ENCODE peak calls at places on chromosome 17, in eight cellular contexts. O is RPMI8226, T is NCI-H1092 treated with DMSO at 0.1 percent for 48 hours, P is COLO829, A is A172, M is esophagus squamous epithelium, V is GM12865, W is hypothalamus. K is an unnamed sample.

GRCh38 chr17:72336026-72336803 is 215.4 kb downstream of the SOX9 start:
- DNase-seq in A (peak), T (no peak), W (peak), V (no peak), P (no peak), M (no peak), O (no peak), K (no peak)

GRCh38 chr17:56681561-56682266 is 88.2 kb downstream of the NOG start:
- DNase-seq in P (no peak), V (peak), W (no peak), O (peak), M (no peak), T (no peak), A (peak), K (peak)

GRCh38 chr17:66548158-66548557 is 245.7 kb downstream of the PRKCA start:
- DNase-seq in P (no peak), V (no peak), A (peak), W (no peak), O (no peak), M (no peak), T (no peak), K (no peak)

GRCh38 chr17:66602659-66603363 is 232.1 kb upstream of the CACNG5 start:
- DNase-seq in M (no peak), W (no peak), T (no peak), O (no peak), A (no peak), P (peak), V (no peak), K (no peak)

GRCh38 chr17:73311428-73311780 is 397 bp downstream of the CDC42EP4 start:
- DNase-seq in M (no peak), A (no peak), O (no peak), P (no peak), V (no peak), W (no peak), T (peak), K (no peak)

GRCh38 chr17:19897108-19897854 is 29.5 kb upstream of the ULK2 start:
- DNase-seq in W (no peak), A (peak), M (no peak), T (peak), V (no peak), O (no peak), P (no peak), K (no peak)

GRCh38 chr17:16491131-16491702 is 776 bp downstream of the LRRC75A start:
- DNase-seq in A (no peak), O (no peak), P (no peak), T (no peak), W (no peak), V (no peak), M (no peak), K (no peak)

GRCh38 chr17:58224315-58224714 is 5.3 kb upstream of the MKS1 start:
- DNase-seq in W (no peak), M (no peak), P (peak), A (peak), V (no peak), O (no peak), T (no peak), K (no peak)

GRCh38 chr17:39195568-39196160 is 1.8 kb downstream of the CACNB1 start:
- DNase-seq in T (no peak), P (no peak), W (no peak), O (peak), A (no peak), M (no peak), V (peak), K (no peak)

GRCh38 chr17:50076591-50077235 is 18.4 kb upstream of the PDK2 start:
- DNase-seq in V (no peak), M (no peak), O (no peak), W (no peak), A (no peak), P (no peak), T (no peak), K (no peak)

GRCh38 chr17:45101883-45102811 is 30.2 kb downstream of the PLCD3 start:
- DNase-seq in T (no peak), P (peak), V (no peak), W (no peak), A (no peak), M (no peak), O (no peak), K (no peak)

GRCh38 chr17:1779571-1780074 is 17.8 kb downstream of the SERPINF1 start:
- DNase-seq in A (peak), M (no peak), P (peak), T (peak), O (no peak), V (no peak), W (no peak), K (no peak)

GRCh38 chr17:62998665-62999393 is 32.8 kb downstream of the TANC2 start:
- DNase-seq in P (no peak), O (no peak), A (peak), V (no peak), T (no peak), M (no peak), W (no peak), K (no peak)

GRCh38 chr17:78356163-78356713 is 3.6 kb downstream of the SOCS3 start:
- DNase-seq in M (no peak), P (no peak), T (no peak), V (peak), O (peak), A (peak), W (no peak), K (no peak)

GRCh38 chr17:80774146-80774545 is 217.5 kb upstream of the CHMP6 start:
- DNase-seq in A (no peak), O (no peak), T (peak), M (no peak), W (no peak), P (no peak), V (no peak), K (no peak)

GRCh38 chr17:57634713-57635465 is 110.2 kb downstream of the CCDC182 start:
- DNase-seq in M (no peak), V (no peak), T (no peak), A (no peak), W (no peak), P (no peak), O (no peak), K (no peak)

GRCh38 chr17:81229666-81229920 is 6.8 kb upstream of the CEP131 start:
- DNase-seq in W (no peak), A (no peak), V (no peak), O (no peak), M (no peak), P (no peak), T (no peak), K (no peak)

GRCh38 chr17:73163043-73163442 is 1.8 kb upstream of the SSTR2 start:
- DNase-seq in M (no peak), O (no peak), A (no peak), V (no peak), P (no peak), T (no peak), W (no peak), K (no peak)

GRCh38 chr17:80921741-80922579 is 69.7 kb upstream of the CHMP6 start:
- DNase-seq in V (no peak), P (no peak), M (no peak), A (no peak), W (no peak), O (no peak), T (no peak), K (no peak)

GRCh38 chr17:2178798-2179505 is 124.0 kb downstream of the HIC1 start:
- DNase-seq in W (no peak), M (no peak), O (no peak), T (no peak), P (no peak), V (no peak), A (peak), K (no peak)

GRCh38 chr17:72053069-72053846 is 67.6 kb upstream of the SOX9 start:
- DNase-seq in M (no peak), O (no peak), V (no peak), T (peak), W (peak), A (no peak), P (no peak), K (no peak)

GRCh38 chr17:40284085-40284713 is 3.5 kb upstream of the CDC6 start:
- DNase-seq in V (no peak), M (no peak), T (no peak), W (no peak), O (no peak), A (peak), P (peak), K (no peak)

GRCh38 chr17:46947236-46947635 is 24.3 kb downstream of the GOSR2 start:
- DNase-seq in M (no peak), P (no peak), V (no peak), W (no peak), O (no peak), A (no peak), T (no peak), K (no peak)

GRCh38 chr17:74024871-74025531 is 178.5 kb upstream of the RPL38 start:
- DNase-seq in V (no peak), P (peak), A (no peak), O (no peak), W (no peak), M (no peak), T (no peak), K (no peak)

GRCh38 chr17:7022791-7023571 is at the start of gene BCL6B:
- DNase-seq in O (no peak), W (no peak), V (no peak), T (no peak), P (no peak), M (no peak), A (no peak), K (no peak)

GRCh38 chr17:82915010-82915696 is 75.3 kb upstream of the ZNF750 start:
- DNase-seq in A (no peak), V (peak), M (no peak), O (no peak), T (no peak), P (no peak), W (no peak), K (no peak)

GRCh38 chr17:82126479-82127314 is 28.7 kb upstream of the FASN start:
- DNase-seq in A (no peak), P (no peak), W (no peak), M (no peak), T (no peak), V (no peak), O (no peak), K (no peak)